ENCODE peak calls at places on chromosomes 5 and 9, in eight cellular contexts. One of them, this sample, is unnamed.

GRCh38 chr9:14678776-14679175 is 14.5 kb downstream of the ZDHHC21 start:
- DNase-seq in CD4-positive, alpha-beta T cell: no peak
- DNase-seq in activated CD8-positive, alpha-beta memory T cell treated with anti-CD3 and anti-CD28 coated beads for 1 hour: no peak
- DNase-seq in mesendoderm: no peak
- DNase-seq in heart right ventricle: no peak
- DNase-seq in EL: no peak
- DNase-seq in cardiac muscle cell: no peak
- DNase-seq in AG09309: no peak
- DNase-seq in this sample: no peak

GRCh38 chr5:178786859-178787499 is 56.5 kb upstream of the ZNF354A start:
- DNase-seq in CD4-positive, alpha-beta T cell: no peak
- DNase-seq in activated CD8-positive, alpha-beta memory T cell treated with anti-CD3 and anti-CD28 coated beads for 1 hour: no peak
- DNase-seq in mesendoderm: no peak
- DNase-seq in heart right ventricle: no peak
- DNase-seq in EL: peak; percentile 80
- DNase-seq in cardiac muscle cell: peak; percentile 30
- DNase-seq in AG09309: peak; percentile 51
- DNase-seq in this sample: peak; percentile 91

GRCh38 chr5:79954620-79955019 is 36.4 kb downstream of the MTX3 start:
- DNase-seq in CD4-positive, alpha-beta T cell: no peak
- DNase-seq in activated CD8-positive, alpha-beta memory T cell treated with anti-CD3 and anti-CD28 coated beads for 1 hour: no peak
- DNase-seq in mesendoderm: no peak
- DNase-seq in heart right ventricle: no peak
- DNase-seq in EL: no peak
- DNase-seq in cardiac muscle cell: peak; percentile 6
- DNase-seq in AG09309: no peak
- DNase-seq in this sample: peak; percentile 44

GRCh38 chr5:43997647-43998251 is 391.5 kb downstream of the FGF10 start:
- DNase-seq in CD4-positive, alpha-beta T cell: no peak
- DNase-seq in activated CD8-positive, alpha-beta memory T cell treated with anti-CD3 and anti-CD28 coated beads for 1 hour: no peak
- DNase-seq in mesendoderm: no peak
- DNase-seq in heart right ventricle: no peak
- DNase-seq in EL: no peak
- DNase-seq in cardiac muscle cell: no peak
- DNase-seq in AG09309: no peak
- DNase-seq in this sample: peak; percentile 81

GRCh38 chr5:143233020-143233419 is 170.5 kb downstream of the NR3C1 start:
- DNase-seq in CD4-positive, alpha-beta T cell: no peak
- DNase-seq in activated CD8-positive, alpha-beta memory T cell treated with anti-CD3 and anti-CD28 coated beads for 1 hour: no peak
- DNase-seq in mesendoderm: no peak
- DNase-seq in heart right ventricle: no peak
- DNase-seq in EL: peak; percentile 38
- DNase-seq in cardiac muscle cell: peak; percentile 48
- DNase-seq in AG09309: peak; percentile 45
- DNase-seq in this sample: peak; percentile 63

GRCh38 chr5:79488775-79489174 is 25.2 kb downstream of the HOMER1 start:
- DNase-seq in CD4-positive, alpha-beta T cell: no peak
- DNase-seq in activated CD8-positive, alpha-beta memory T cell treated with anti-CD3 and anti-CD28 coated beads for 1 hour: no peak
- DNase-seq in mesendoderm: no peak
- DNase-seq in heart right ventricle: no peak
- DNase-seq in EL: peak; percentile 17
- DNase-seq in cardiac muscle cell: peak; percentile 50
- DNase-seq in AG09309: peak; percentile 28
- DNase-seq in this sample: no peak

GRCh38 chr9:2336055-2336454 is 285.5 kb upstream of the VLDLR start:
- DNase-seq in CD4-positive, alpha-beta T cell: no peak
- DNase-seq in activated CD8-positive, alpha-beta memory T cell treated with anti-CD3 and anti-CD28 coated beads for 1 hour: no peak
- DNase-seq in mesendoderm: peak; percentile 26
- DNase-seq in heart right ventricle: no peak
- DNase-seq in EL: peak; percentile 6
- DNase-seq in cardiac muscle cell: peak; percentile 40
- DNase-seq in AG09309: no peak
- DNase-seq in this sample: no peak

GRCh38 chr5:103260951-103261350 is 2.4 kb downstream of the MACIR start:
- DNase-seq in CD4-positive, alpha-beta T cell: no peak
- DNase-seq in activated CD8-positive, alpha-beta memory T cell treated with anti-CD3 and anti-CD28 coated beads for 1 hour: no peak
- DNase-seq in mesendoderm: no peak
- DNase-seq in heart right ventricle: no peak
- DNase-seq in EL: peak; percentile 16
- DNase-seq in cardiac muscle cell: no peak
- DNase-seq in AG09309: no peak
- DNase-seq in this sample: no peak

GRCh38 chr5:138544171-138545134 is 1.4 kb upstream of the ETF1 start:
- DNase-seq in CD4-positive, alpha-beta T cell: no peak
- DNase-seq in activated CD8-positive, alpha-beta memory T cell treated with anti-CD3 and anti-CD28 coated beads for 1 hour: no peak
- DNase-seq in mesendoderm: peak; percentile 41
- DNase-seq in heart right ventricle: no peak
- DNase-seq in EL: peak; percentile 41
- DNase-seq in cardiac muscle cell: peak; percentile 33
- DNase-seq in AG09309: peak; percentile 20
- DNase-seq in this sample: peak; percentile 76

GRCh38 chr5:151721812-151722391 is 35.2 kb upstream of the SPARC start:
- DNase-seq in CD4-positive, alpha-beta T cell: no peak
- DNase-seq in activated CD8-positive, alpha-beta memory T cell treated with anti-CD3 and anti-CD28 coated beads for 1 hour: no peak
- DNase-seq in mesendoderm: no peak
- DNase-seq in heart right ventricle: no peak
- DNase-seq in EL: no peak
- DNase-seq in cardiac muscle cell: no peak
- DNase-seq in AG09309: no peak
- DNase-seq in this sample: no peak

GRCh38 chr9:21591221-21592062 is 109.3 kb upstream of the IFNE start:
- DNase-seq in CD4-positive, alpha-beta T cell: no peak
- DNase-seq in activated CD8-positive, alpha-beta memory T cell treated with anti-CD3 and anti-CD28 coated beads for 1 hour: no peak
- DNase-seq in mesendoderm: peak; percentile 95
- DNase-seq in heart right ventricle: no peak
- DNase-seq in EL: peak; percentile 98
- DNase-seq in cardiac muscle cell: peak; percentile 97
- DNase-seq in AG09309: peak; percentile 97
- DNase-seq in this sample: peak; percentile 100